ENCODE peak calls at places on chromosomes 7 and 10, in six cellular contexts. K, O, R, Y, H and S are unnamed samples.

GRCh38 chr7:151518105-151518780 is 1.5 kb downstream of the RHEB start:
- DNase-seq in O (peak; percentile 46), H (peak; percentile 66), R (no peak), Y (peak; percentile 46), K (peak; percentile 18), S (peak; percentile 60)

GRCh38 chr10:49508249-49508648 is 30.7 kb downstream of the ERCC6 start:
- DNase-seq in R (no peak), Y (no peak), O (no peak), K (no peak), H (no peak), S (no peak)

GRCh38 chr10:11658801-11659368 is 47.4 kb upstream of the USP6NL start:
- DNase-seq in Y (no peak), O (no peak), H (no peak), R (no peak), K (no peak), S (no peak)

GRCh38 chr7:1446611-1447032 is 12.6 kb downstream of the MICALL2 start:
- DNase-seq in O (no peak), Y (no peak), K (no peak), H (no peak), R (no peak), S (no peak)

GRCh38 chr10:62266611-62267010 is 2.0 kb downstream of the RTKN2 start:
- DNase-seq in H (no peak), O (no peak), Y (no peak), R (no peak), K (peak; percentile 42), S (no peak)

GRCh38 chr10:12690525-12691139 is 310.9 kb downstream of the CCDC3 start:
- DNase-seq in H (no peak), R (no peak), K (peak; percentile 74), O (no peak), Y (no peak), S (no peak)

GRCh38 chr10:50461834-50462233 is 161.9 kb downstream of the SGMS1 start:
- DNase-seq in R (no peak), H (no peak), K (no peak), Y (no peak), O (no peak), S (no peak)

GRCh38 chr10:32171213-32171612 is 115.0 kb upstream of the KIF5B start:
- DNase-seq in K (peak; percentile 48), H (no peak), O (no peak), Y (no peak), R (no peak), S (no peak)

GRCh38 chr10:87558333-87558732 is 53.6 kb downstream of the MINPP1 start:
- DNase-seq in R (no peak), O (no peak), Y (no peak), H (no peak), K (no peak), S (no peak)

GRCh38 chr10:44004913-44005787 is 356.5 kb upstream of the ZNF32 start:
- DNase-seq in R (no peak), Y (no peak), O (no peak), K (no peak), H (no peak), S (peak; percentile 66)

GRCh38 chr10:114631678-114632417 is 26.2 kb downstream of the ABLIM1 start:
- DNase-seq in O (no peak), R (no peak), Y (no peak), H (peak; percentile 54), K (peak; percentile 30), S (peak; percentile 57)

GRCh38 chr7:43905209-43905946 is 1.0 kb downstream of the URGCP start:
- DNase-seq in K (no peak), Y (peak; percentile 47), R (no peak), H (no peak), O (no peak), S (no peak)

GRCh38 chr7:117402109-117402508 is 25.2 kb downstream of the ASZ1 start:
- DNase-seq in K (no peak), O (no peak), H (no peak), R (no peak), Y (peak; percentile 33), S (no peak)

GRCh38 chr7:19284596-19285300 is 139.5 kb upstream of the FERD3L start:
- DNase-seq in O (no peak), H (no peak), K (no peak), R (no peak), Y (peak; percentile 81), S (no peak)

GRCh38 chr7:27175005-27175625 is 995 bp upstream of the HOXA10 start:
- DNase-seq in O (no peak), R (no peak), H (no peak), Y (no peak), K (no peak), S (peak; percentile 14)

GRCh38 chr10:119343001-119343601 is 135.7 kb downstream of the GRK5 start:
- DNase-seq in R (no peak), H (no peak), O (no peak), Y (no peak), K (no peak), S (peak; percentile 41)

GRCh38 chr7:134703781-134704180 is 57.1 kb downstream of the BPGM start:
- DNase-seq in O (no peak), Y (no peak), R (no peak), H (no peak), K (no peak), S (no peak)

GRCh38 chr10:34729619-34730018 is 85.5 kb downstream of the PARD3 start:
- DNase-seq in H (no peak), O (no peak), K (no peak), R (no peak), Y (no peak), S (no peak)

GRCh38 chr10:123974406-123974805 is 82.8 kb upstream of the CPXM2 start:
- DNase-seq in R (no peak), K (no peak), H (no peak), Y (peak; percentile 73), O (no peak), S (no peak)

GRCh38 chr7:7821517-7821916 is 103.1 kb upstream of the RPA3 start:
- DNase-seq in Y (no peak), R (no peak), H (no peak), O (no peak), K (no peak), S (no peak)

GRCh38 chr10:33697016-33697415 is 362.5 kb upstream of the NRP1 start:
- DNase-seq in K (no peak), Y (no peak), O (no peak), H (no peak), R (no peak), S (no peak)

GRCh38 chr7:102412548-102412947 is 16.4 kb downstream of the PRKRIP1 start:
- DNase-seq in O (no peak), R (no peak), K (no peak), H (no peak), Y (no peak), S (no peak)

GRCh38 chr7:90511776-90512175 is 42.3 kb downstream of the PTTG1IP2 start:
- DNase-seq in O (no peak), K (no peak), Y (no peak), R (no peak), H (no peak), S (no peak)

GRCh38 chr7:54985405-54986360 is 33.1 kb upstream of the EGFR start:
- DNase-seq in H (no peak), R (peak; percentile 44), O (no peak), K (no peak), Y (peak; percentile 81), S (no peak)

GRCh38 chr10:29370612-29371092 is 81.8 kb downstream of the LYZL1 start:
- DNase-seq in R (no peak), H (no peak), Y (peak; percentile 5), O (no peak), K (no peak), S (no peak)

GRCh38 chr7:88218836-88219605 is 817 bp downstream of the SRI start:
- DNase-seq in R (no peak), Y (peak; percentile 55), H (peak; percentile 75), K (peak; percentile 65), O (peak; percentile 9), S (peak; percentile 67)

GRCh38 chr10:12503311-12503710 is 154.0 kb downstream of the CAMK1D start:
- DNase-seq in O (no peak), H (no peak), Y (no peak), K (peak; percentile 86), R (no peak), S (peak; percentile 24)

GRCh38 chr7:151195616-151196450 is 8.8 kb upstream of the ASB10 start:
- DNase-seq in Y (no peak), K (no peak), R (no peak), H (no peak), O (no peak), S (no peak)

GRCh38 chr7:139870406-139870805 is 41.3 kb downstream of the TBXAS1 start:
- DNase-seq in Y (no peak), R (no peak), H (no peak), K (no peak), O (no peak), S (no peak)

GRCh38 chr10:6050801-6051445 is 11.2 kb downstream of the IL2RA start:
- DNase-seq in Y (no peak), O (peak; percentile 90), R (peak; percentile 7), K (no peak), H (peak; percentile 74), S (peak; percentile 81)

GRCh38 chr10:49257159-49257558 is 41.8 kb upstream of the C10orf71 start:
- DNase-seq in O (no peak), H (no peak), Y (no peak), K (no peak), R (no peak), S (no peak)

GRCh38 chr7:74138334-74138867 is 35.8 kb upstream of the EIF4H start:
- DNase-seq in H (no peak), Y (no peak), O (no peak), K (no peak), R (no peak), S (no peak)

GRCh38 chr10:77269163-77269562 is 368.4 kb downstream of the KCNMA1 start:
- DNase-seq in O (no peak), K (no peak), Y (no peak), R (no peak), H (no peak), S (no peak)

GRCh38 chr10:14750900-14751575 is 23.7 kb downstream of the FAM107B start:
- DNase-seq in O (no peak), H (no peak), K (no peak), R (no peak), Y (no peak), S (no peak)

GRCh38 chr7:130758429-130759056 is 24.5 kb upstream of the KLF14 start:
- DNase-seq in Y (peak; percentile 3), O (no peak), H (no peak), K (peak; percentile 21), R (peak; percentile 30), S (no peak)

GRCh38 chr10:112213836-112214235 is 30.3 kb upstream of the GPAM start:
- DNase-seq in R (no peak), Y (no peak), H (no peak), K (no peak), O (no peak), S (no peak)

GRCh38 chr7:135234727-135235126 is 1.1 kb downstream of the STRA8 start:
- DNase-seq in Y (no peak), R (no peak), K (no peak), H (no peak), O (no peak), S (no peak)

GRCh38 chr10:103709341-103709920 is 145.9 kb downstream of the SH3PXD2A start:
- DNase-seq in H (no peak), K (no peak), Y (peak; percentile 88), O (no peak), R (no peak), S (no peak)

GRCh38 chr10:12287772-12288171 is 61.6 kb upstream of the CAMK1D start:
- DNase-seq in R (no peak), O (no peak), H (no peak), Y (no peak), K (no peak), S (no peak)

GRCh38 chr7:129650056-129650758 is 38.7 kb downstream of the NRF1 start:
- DNase-seq in R (no peak), Y (no peak), H (no peak), O (no peak), K (no peak), S (no peak)